ENCODE peak calls at places on chromosome 18, in ten cellular contexts. One of them, this sample, is unnamed.

GRCh38 chr18:78904179-78904531 is 75.5 kb upstream of the SALL3 start:
- DNase-seq in mammary epithelial cell: no peak
- DNase-seq in nephron progenitor cell: no peak
- DNase-seq in non-pigmented ciliary epithelial cell: no peak
- DNase-seq in endothelial cell: no peak
- DNase-seq in AG04450: no peak
- DNase-seq in aorta: no peak
- DNase-seq in fibroblast of lung: no peak
- DNase-seq in anterior cingulate cortex: no peak
- DNase-seq in activated T-cell treated with anti-CD3 and anti-CD28 coated beads for 48 hours: no peak
- DNase-seq in this sample: no peak

GRCh38 chr18:34947711-34948125 is 93.5 kb upstream of the MAPRE2 start:
- DNase-seq in mammary epithelial cell: peak
- DNase-seq in nephron progenitor cell: no peak
- DNase-seq in non-pigmented ciliary epithelial cell: peak
- DNase-seq in endothelial cell: no peak
- DNase-seq in AG04450: peak
- DNase-seq in aorta: no peak
- DNase-seq in fibroblast of lung: peak
- DNase-seq in anterior cingulate cortex: no peak
- DNase-seq in activated T-cell treated with anti-CD3 and anti-CD28 coated beads for 48 hours: no peak
- DNase-seq in this sample: no peak

GRCh38 chr18:74266161-74266560 is 25.6 kb downstream of the CYB5A start:
- DNase-seq in mammary epithelial cell: peak
- DNase-seq in nephron progenitor cell: no peak
- DNase-seq in non-pigmented ciliary epithelial cell: peak
- DNase-seq in endothelial cell: no peak
- DNase-seq in AG04450: no peak
- DNase-seq in aorta: no peak
- DNase-seq in fibroblast of lung: no peak
- DNase-seq in anterior cingulate cortex: no peak
- DNase-seq in activated T-cell treated with anti-CD3 and anti-CD28 coated beads for 48 hours: no peak
- DNase-seq in this sample: no peak

GRCh38 chr18:64207818-64208217 is 58.9 kb upstream of the LINC00305 start:
- DNase-seq in mammary epithelial cell: no peak
- DNase-seq in nephron progenitor cell: no peak
- DNase-seq in non-pigmented ciliary epithelial cell: no peak
- DNase-seq in endothelial cell: no peak
- DNase-seq in AG04450: no peak
- DNase-seq in aorta: no peak
- DNase-seq in fibroblast of lung: no peak
- DNase-seq in anterior cingulate cortex: no peak
- DNase-seq in activated T-cell treated with anti-CD3 and anti-CD28 coated beads for 48 hours: no peak
- DNase-seq in this sample: no peak

GRCh38 chr18:901769-902168 is 2.9 kb upstream of the ADCYAP1 start:
- DNase-seq in mammary epithelial cell: no peak
- DNase-seq in nephron progenitor cell: no peak
- DNase-seq in non-pigmented ciliary epithelial cell: no peak
- DNase-seq in endothelial cell: no peak
- DNase-seq in AG04450: no peak
- DNase-seq in aorta: no peak
- DNase-seq in fibroblast of lung: no peak
- DNase-seq in anterior cingulate cortex: no peak
- DNase-seq in activated T-cell treated with anti-CD3 and anti-CD28 coated beads for 48 hours: no peak
- DNase-seq in this sample: no peak

GRCh38 chr18:80104364-80104779 is 4.7 kb upstream of the ADNP2 start:
- DNase-seq in mammary epithelial cell: no peak
- DNase-seq in nephron progenitor cell: no peak
- DNase-seq in non-pigmented ciliary epithelial cell: no peak
- DNase-seq in endothelial cell: no peak
- DNase-seq in AG04450: no peak
- DNase-seq in aorta: no peak
- DNase-seq in fibroblast of lung: no peak
- DNase-seq in anterior cingulate cortex: no peak
- DNase-seq in activated T-cell treated with anti-CD3 and anti-CD28 coated beads for 48 hours: no peak
- DNase-seq in this sample: no peak

GRCh38 chr18:72375628-72376027 is 168.5 kb downstream of the CBLN2 start:
- DNase-seq in mammary epithelial cell: no peak
- DNase-seq in nephron progenitor cell: no peak
- DNase-seq in non-pigmented ciliary epithelial cell: peak
- DNase-seq in endothelial cell: no peak
- DNase-seq in AG04450: peak
- DNase-seq in aorta: no peak
- DNase-seq in fibroblast of lung: peak
- DNase-seq in anterior cingulate cortex: no peak
- DNase-seq in activated T-cell treated with anti-CD3 and anti-CD28 coated beads for 48 hours: no peak
- DNase-seq in this sample: no peak

GRCh38 chr18:49006641-49007136 is 55.9 kb upstream of the SMAD7 start:
- DNase-seq in mammary epithelial cell: peak
- DNase-seq in nephron progenitor cell: no peak
- DNase-seq in non-pigmented ciliary epithelial cell: no peak
- DNase-seq in endothelial cell: no peak
- DNase-seq in AG04450: no peak
- DNase-seq in aorta: no peak
- DNase-seq in fibroblast of lung: no peak
- DNase-seq in anterior cingulate cortex: no peak
- DNase-seq in activated T-cell treated with anti-CD3 and anti-CD28 coated beads for 48 hours: no peak
- DNase-seq in this sample: no peak

GRCh38 chr18:13622751-13623150 is 103.6 kb downstream of the FAM210A start:
- DNase-seq in mammary epithelial cell: no peak
- DNase-seq in nephron progenitor cell: no peak
- DNase-seq in non-pigmented ciliary epithelial cell: no peak
- DNase-seq in endothelial cell: no peak
- DNase-seq in AG04450: no peak
- DNase-seq in aorta: no peak
- DNase-seq in fibroblast of lung: no peak
- DNase-seq in anterior cingulate cortex: no peak
- DNase-seq in activated T-cell treated with anti-CD3 and anti-CD28 coated beads for 48 hours: no peak
- DNase-seq in this sample: no peak

GRCh38 chr18:5890606-5891360 is 4.5 kb downstream of the TMEM200C start:
- DNase-seq in mammary epithelial cell: no peak
- DNase-seq in nephron progenitor cell: peak
- DNase-seq in non-pigmented ciliary epithelial cell: no peak
- DNase-seq in endothelial cell: peak
- DNase-seq in AG04450: no peak
- DNase-seq in aorta: peak
- DNase-seq in fibroblast of lung: no peak
- DNase-seq in anterior cingulate cortex: no peak
- DNase-seq in activated T-cell treated with anti-CD3 and anti-CD28 coated beads for 48 hours: peak
- DNase-seq in this sample: no peak

GRCh38 chr18:24296273-24296672 is 101.4 kb downstream of the OSBPL1A start:
- DNase-seq in mammary epithelial cell: no peak
- DNase-seq in nephron progenitor cell: no peak
- DNase-seq in non-pigmented ciliary epithelial cell: no peak
- DNase-seq in endothelial cell: no peak
- DNase-seq in AG04450: no peak
- DNase-seq in aorta: no peak
- DNase-seq in fibroblast of lung: peak
- DNase-seq in anterior cingulate cortex: no peak
- DNase-seq in activated T-cell treated with anti-CD3 and anti-CD28 coated beads for 48 hours: no peak
- DNase-seq in this sample: no peak

GRCh38 chr18:73579698-73580097 is 567.9 kb downstream of the FBXO15 start:
- DNase-seq in mammary epithelial cell: no peak
- DNase-seq in nephron progenitor cell: no peak
- DNase-seq in non-pigmented ciliary epithelial cell: no peak
- DNase-seq in endothelial cell: no peak
- DNase-seq in AG04450: no peak
- DNase-seq in aorta: no peak
- DNase-seq in fibroblast of lung: no peak
- DNase-seq in anterior cingulate cortex: no peak
- DNase-seq in activated T-cell treated with anti-CD3 and anti-CD28 coated beads for 48 hours: no peak
- DNase-seq in this sample: no peak

GRCh38 chr18:79738041-79738461 is 58.4 kb downstream of the CTDP1 start:
- DNase-seq in mammary epithelial cell: no peak
- DNase-seq in nephron progenitor cell: no peak
- DNase-seq in non-pigmented ciliary epithelial cell: no peak
- DNase-seq in endothelial cell: no peak
- DNase-seq in AG04450: no peak
- DNase-seq in aorta: peak
- DNase-seq in fibroblast of lung: no peak
- DNase-seq in anterior cingulate cortex: no peak
- DNase-seq in activated T-cell treated with anti-CD3 and anti-CD28 coated beads for 48 hours: no peak
- DNase-seq in this sample: no peak

GRCh38 chr18:68475911-68476310 is 239.0 kb downstream of the TMX3 start:
- DNase-seq in mammary epithelial cell: no peak
- DNase-seq in nephron progenitor cell: no peak
- DNase-seq in non-pigmented ciliary epithelial cell: no peak
- DNase-seq in endothelial cell: no peak
- DNase-seq in AG04450: no peak
- DNase-seq in aorta: no peak
- DNase-seq in fibroblast of lung: no peak
- DNase-seq in anterior cingulate cortex: no peak
- DNase-seq in activated T-cell treated with anti-CD3 and anti-CD28 coated beads for 48 hours: no peak
- DNase-seq in this sample: no peak

GRCh38 chr18:77346446-77346845 is 96.8 kb downstream of the GALR1 start:
- DNase-seq in mammary epithelial cell: no peak
- DNase-seq in nephron progenitor cell: no peak
- DNase-seq in non-pigmented ciliary epithelial cell: no peak
- DNase-seq in endothelial cell: no peak
- DNase-seq in AG04450: no peak
- DNase-seq in aorta: no peak
- DNase-seq in fibroblast of lung: no peak
- DNase-seq in anterior cingulate cortex: no peak
- DNase-seq in activated T-cell treated with anti-CD3 and anti-CD28 coated beads for 48 hours: no peak
- DNase-seq in this sample: no peak

GRCh38 chr18:31992836-31993575 is 25.6 kb upstream of the RNF125 start:
- DNase-seq in mammary epithelial cell: no peak
- DNase-seq in nephron progenitor cell: no peak
- DNase-seq in non-pigmented ciliary epithelial cell: no peak
- DNase-seq in endothelial cell: peak
- DNase-seq in AG04450: no peak
- DNase-seq in aorta: no peak
- DNase-seq in fibroblast of lung: no peak
- DNase-seq in anterior cingulate cortex: no peak
- DNase-seq in activated T-cell treated with anti-CD3 and anti-CD28 coated beads for 48 hours: no peak
- DNase-seq in this sample: no peak

GRCh38 chr18:58069721-58070292 is 25.8 kb downstream of the NEDD4L start:
- DNase-seq in mammary epithelial cell: no peak
- DNase-seq in nephron progenitor cell: no peak
- DNase-seq in non-pigmented ciliary epithelial cell: no peak
- DNase-seq in endothelial cell: no peak
- DNase-seq in AG04450: no peak
- DNase-seq in aorta: no peak
- DNase-seq in fibroblast of lung: no peak
- DNase-seq in anterior cingulate cortex: no peak
- DNase-seq in activated T-cell treated with anti-CD3 and anti-CD28 coated beads for 48 hours: no peak
- DNase-seq in this sample: no peak

GRCh38 chr18:38025433-38026038 is 459.9 kb upstream of the CELF4 start:
- DNase-seq in mammary epithelial cell: no peak
- DNase-seq in nephron progenitor cell: no peak
- DNase-seq in non-pigmented ciliary epithelial cell: peak
- DNase-seq in endothelial cell: no peak
- DNase-seq in AG04450: no peak
- DNase-seq in aorta: no peak
- DNase-seq in fibroblast of lung: peak
- DNase-seq in anterior cingulate cortex: no peak
- DNase-seq in activated T-cell treated with anti-CD3 and anti-CD28 coated beads for 48 hours: no peak
- DNase-seq in this sample: no peak

GRCh38 chr18:59928201-59928600 is 28.4 kb downstream of the PMAIP1 start:
- DNase-seq in mammary epithelial cell: no peak
- DNase-seq in nephron progenitor cell: no peak
- DNase-seq in non-pigmented ciliary epithelial cell: no peak
- DNase-seq in endothelial cell: no peak
- DNase-seq in AG04450: no peak
- DNase-seq in aorta: no peak
- DNase-seq in fibroblast of lung: no peak
- DNase-seq in anterior cingulate cortex: no peak
- DNase-seq in activated T-cell treated with anti-CD3 and anti-CD28 coated beads for 48 hours: no peak
- DNase-seq in this sample: no peak

GRCh38 chr18:36095936-36096519 is 28.7 kb upstream of the RPRD1A start:
- DNase-seq in mammary epithelial cell: peak
- DNase-seq in nephron progenitor cell: no peak
- DNase-seq in non-pigmented ciliary epithelial cell: peak
- DNase-seq in endothelial cell: no peak
- DNase-seq in AG04450: peak
- DNase-seq in aorta: no peak
- DNase-seq in fibroblast of lung: peak
- DNase-seq in anterior cingulate cortex: no peak
- DNase-seq in activated T-cell treated with anti-CD3 and anti-CD28 coated beads for 48 hours: no peak
- DNase-seq in this sample: peak

GRCh38 chr18:50573679-50574078 is 13.8 kb downstream of the MAPK4 start:
- DNase-seq in mammary epithelial cell: no peak
- DNase-seq in nephron progenitor cell: no peak
- DNase-seq in non-pigmented ciliary epithelial cell: no peak
- DNase-seq in endothelial cell: no peak
- DNase-seq in AG04450: no peak
- DNase-seq in aorta: no peak
- DNase-seq in fibroblast of lung: no peak
- DNase-seq in anterior cingulate cortex: no peak
- DNase-seq in activated T-cell treated with anti-CD3 and anti-CD28 coated beads for 48 hours: no peak
- DNase-seq in this sample: no peak

GRCh38 chr18:70384181-70384790 is 95.4 kb downstream of the SOCS6 start:
- DNase-seq in mammary epithelial cell: peak
- DNase-seq in nephron progenitor cell: no peak
- DNase-seq in non-pigmented ciliary epithelial cell: peak
- DNase-seq in endothelial cell: no peak
- DNase-seq in AG04450: peak
- DNase-seq in aorta: no peak
- DNase-seq in fibroblast of lung: peak
- DNase-seq in anterior cingulate cortex: no peak
- DNase-seq in activated T-cell treated with anti-CD3 and anti-CD28 coated beads for 48 hours: no peak
- DNase-seq in this sample: no peak

GRCh38 chr18:28854964-28855363 is 678.0 kb upstream of the CDH2 start:
- DNase-seq in mammary epithelial cell: peak
- DNase-seq in nephron progenitor cell: no peak
- DNase-seq in non-pigmented ciliary epithelial cell: no peak
- DNase-seq in endothelial cell: no peak
- DNase-seq in AG04450: no peak
- DNase-seq in aorta: no peak
- DNase-seq in fibroblast of lung: no peak
- DNase-seq in anterior cingulate cortex: no peak
- DNase-seq in activated T-cell treated with anti-CD3 and anti-CD28 coated beads for 48 hours: no peak
- DNase-seq in this sample: no peak

GRCh38 chr18:68083131-68083530 is 566.6 kb upstream of the DSEL start:
- DNase-seq in mammary epithelial cell: peak
- DNase-seq in nephron progenitor cell: no peak
- DNase-seq in non-pigmented ciliary epithelial cell: peak
- DNase-seq in endothelial cell: no peak
- DNase-seq in AG04450: peak
- DNase-seq in aorta: no peak
- DNase-seq in fibroblast of lung: peak
- DNase-seq in anterior cingulate cortex: no peak
- DNase-seq in activated T-cell treated with anti-CD3 and anti-CD28 coated beads for 48 hours: no peak
- DNase-seq in this sample: no peak

GRCh38 chr18:70422061-70422965 is 133.5 kb downstream of the SOCS6 start:
- DNase-seq in mammary epithelial cell: peak
- DNase-seq in nephron progenitor cell: peak
- DNase-seq in non-pigmented ciliary epithelial cell: peak
- DNase-seq in endothelial cell: no peak
- DNase-seq in AG04450: peak
- DNase-seq in aorta: peak
- DNase-seq in fibroblast of lung: peak
- DNase-seq in anterior cingulate cortex: no peak
- DNase-seq in activated T-cell treated with anti-CD3 and anti-CD28 coated beads for 48 hours: no peak
- DNase-seq in this sample: no peak

GRCh38 chr18:74427442-74428112 is 29.5 kb downstream of the DIPK1C start:
- DNase-seq in mammary epithelial cell: no peak
- DNase-seq in nephron progenitor cell: no peak
- DNase-seq in non-pigmented ciliary epithelial cell: no peak
- DNase-seq in endothelial cell: no peak
- DNase-seq in AG04450: no peak
- DNase-seq in aorta: no peak
- DNase-seq in fibroblast of lung: no peak
- DNase-seq in anterior cingulate cortex: no peak
- DNase-seq in activated T-cell treated with anti-CD3 and anti-CD28 coated beads for 48 hours: no peak
- DNase-seq in this sample: no peak

GRCh38 chr18:59799383-59800015 is 100.3 kb upstream of the PMAIP1 start:
- DNase-seq in mammary epithelial cell: no peak
- DNase-seq in nephron progenitor cell: no peak
- DNase-seq in non-pigmented ciliary epithelial cell: no peak
- DNase-seq in endothelial cell: no peak
- DNase-seq in AG04450: no peak
- DNase-seq in aorta: no peak
- DNase-seq in fibroblast of lung: peak
- DNase-seq in anterior cingulate cortex: no peak
- DNase-seq in activated T-cell treated with anti-CD3 and anti-CD28 coated beads for 48 hours: no peak
- DNase-seq in this sample: no peak

This sample was measured in K562.